ENCODE peak calls at places on chromosomes 1 and 21, in seven cellular contexts. A, C, V, L, K, P and X are unnamed samples.
A peak's percentile ranks its signal among the peaks of the same experiment; 100 is the strongest.

GRCh38 chr1:162666006-162666645 is 33.9 kb downstream of the DDR2 start:
- DNase-seq in A (peak; percentile 36), C (no peak), V (no peak), L (no peak), K (no peak), P (no peak), X (peak; percentile 60)

GRCh38 chr21:39660191-39660590 is 47.5 kb downstream of the B3GALT5 start:
- DNase-seq in A (peak; percentile 27), C (peak; percentile 68), V (peak; percentile 61), L (no peak), K (no peak), P (peak; percentile 73), X (peak; percentile 64)

GRCh38 chr1:1165485-1165884 is 8.2 kb upstream of the TTLL10 start:
- DNase-seq in A (no peak), C (peak; percentile 49), V (no peak), L (no peak), K (no peak), P (no peak), X (no peak)

GRCh38 chr1:31640964-31641363 is 3.7 kb downstream of the PEF1 start:
- DNase-seq in A (no peak), C (no peak), V (no peak), L (no peak), K (no peak), P (no peak), X (no peak)

GRCh38 chr21:34813266-34813886 is 144.6 kb downstream of the CLIC6 start:
- DNase-seq in A (peak; percentile 81), C (no peak), V (no peak), L (no peak), K (no peak), P (peak; percentile 79), X (peak; percentile 56)

GRCh38 chr1:5744342-5744741 is 247.9 kb downstream of the NPHP4 start:
- DNase-seq in A (no peak), C (no peak), V (no peak), L (no peak), K (peak; percentile 46), P (no peak), X (no peak)

GRCh38 chr1:89089962-89090361 is 25.0 kb upstream of the GBP1 start:
- DNase-seq in A (no peak), C (no peak), V (no peak), L (no peak), K (no peak), P (no peak), X (no peak)

GRCh38 chr21:42614811-42615342 is 38.5 kb upstream of the PDE9A start:
- DNase-seq in A (no peak), C (peak; percentile 58), V (peak; percentile 41), L (peak; percentile 38), K (peak; percentile 81), P (no peak), X (peak; percentile 21)

GRCh38 chr1:150484861-150485260 is 2.4 kb upstream of the TARS2 start:
- DNase-seq in A (peak; percentile 56), C (no peak), V (no peak), L (no peak), K (no peak), P (peak; percentile 32), X (peak; percentile 62)

GRCh38 chr1:207806531-207807394 is 54.9 kb downstream of the CD46 start:
- DNase-seq in A (no peak), C (no peak), V (no peak), L (no peak), K (no peak), P (peak; percentile 68), X (peak; percentile 50)

GRCh38 chr1:205543351-205544305 is 39.2 kb downstream of the CDK18 start:
- DNase-seq in A (peak; percentile 95), C (peak; percentile 63), V (peak; percentile 47), L (no peak), K (peak; percentile 87), P (peak; percentile 77), X (peak; percentile 80)

GRCh38 chr1:205579711-205580110 is 52.1 kb downstream of the ELK4 start:
- DNase-seq in A (no peak), C (no peak), V (peak; percentile 8), L (no peak), K (no peak), P (no peak), X (no peak)

GRCh38 chr21:15415541-15416261 is 314.1 kb upstream of the USP25 start:
- DNase-seq in A (peak; percentile 70), C (no peak), V (no peak), L (no peak), K (no peak), P (peak; percentile 44), X (no peak)

GRCh38 chr1:182426442-182427430 is 23.2 kb upstream of the RGSL1 start:
- DNase-seq in A (no peak), C (no peak), V (no peak), L (peak; percentile 78), K (no peak), P (no peak), X (no peak)

GRCh38 chr1:47563206-47563605 is 125.4 kb downstream of the FOXD2 start:
- DNase-seq in A (peak; percentile 8), C (no peak), V (no peak), L (no peak), K (no peak), P (no peak), X (no peak)

GRCh38 chr1:180343931-180344406 is 113.9 kb downstream of the LHX4 start:
- DNase-seq in A (peak; percentile 47), C (peak; percentile 20), V (no peak), L (no peak), K (no peak), P (peak; percentile 52), X (no peak)

GRCh38 chr1:210001751-210002150 is 63.7 kb downstream of the SYT14 start:
- DNase-seq in A (peak; percentile 37), C (no peak), V (no peak), L (no peak), K (no peak), P (no peak), X (no peak)

GRCh38 chr1:93672069-93672468 is 9.6 kb downstream of the BCAR3 start:
- DNase-seq in A (peak; percentile 96), C (peak; percentile 54), V (peak; percentile 59), L (no peak), K (no peak), P (peak; percentile 87), X (peak; percentile 80)

GRCh38 chr1:225652726-225653462 is at the start of gene ENAH:
- DNase-seq in A (peak; percentile 90), C (peak; percentile 89), V (peak; percentile 80), L (peak; percentile 15), K (peak; percentile 90), P (peak; percentile 85), X (peak; percentile 84)

GRCh38 chr1:68231627-68232303 is 558 bp downstream of the WLS start:
- DNase-seq in A (peak; percentile 85), C (peak; percentile 74), V (peak; percentile 60), L (no peak), K (peak; percentile 81), P (peak; percentile 85), X (peak; percentile 61)

GRCh38 chr1:76465030-76465429 is 390.5 kb downstream of the ST6GALNAC3 start:
- DNase-seq in A (no peak), C (no peak), V (no peak), L (no peak), K (no peak), P (no peak), X (peak; percentile 6)

GRCh38 chr1:8441466-8441865 is 123.6 kb downstream of the SLC45A1 start:
- DNase-seq in A (no peak), C (no peak), V (no peak), L (no peak), K (no peak), P (no peak), X (no peak)

GRCh38 chr1:8438449-8438848 is 120.5 kb downstream of the SLC45A1 start:
- DNase-seq in A (peak; percentile 43), C (no peak), V (no peak), L (no peak), K (no peak), P (no peak), X (no peak)

GRCh38 chr1:8437286-8437685 is 119.4 kb downstream of the SLC45A1 start:
- DNase-seq in A (no peak), C (no peak), V (no peak), L (no peak), K (no peak), P (no peak), X (no peak)

GRCh38 chr1:8435569-8436071 is 117.7 kb downstream of the SLC45A1 start:
- DNase-seq in A (no peak), C (no peak), V (no peak), L (no peak), K (no peak), P (no peak), X (no peak)

DNA sequence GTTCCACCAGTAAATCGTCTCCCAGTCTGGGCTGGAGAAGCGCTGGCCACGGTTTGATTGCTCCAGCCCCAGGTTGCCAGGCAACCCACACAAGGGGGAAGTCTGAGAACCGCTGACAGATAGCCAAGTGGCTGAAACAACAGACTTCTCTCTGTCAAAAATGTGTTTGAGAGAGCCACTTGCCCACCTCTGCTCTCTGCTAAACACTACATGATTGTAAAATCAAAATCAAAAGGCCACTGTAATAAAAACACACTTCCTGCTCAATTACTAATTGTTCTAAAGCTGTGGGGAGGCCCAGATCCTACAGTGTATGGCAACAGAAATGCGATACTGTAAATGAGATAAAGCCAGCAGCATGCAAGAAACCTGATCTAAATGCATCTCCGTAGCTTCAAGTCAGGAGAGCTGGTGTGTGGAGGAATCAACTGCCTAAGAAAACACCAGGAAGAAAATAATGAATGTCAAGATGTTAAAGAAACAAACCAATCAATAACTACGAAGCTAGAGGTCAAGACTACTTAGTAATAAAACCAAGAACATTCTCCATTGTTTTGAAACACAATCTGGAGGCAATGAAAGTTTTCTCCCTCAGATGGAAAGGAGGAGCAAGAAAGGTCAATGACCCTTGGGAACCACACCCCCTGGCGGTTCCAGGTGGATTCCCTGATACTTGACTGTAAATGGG is 121.2 kb downstream of the SLC45A1 start:
- DNase-seq in A (peak; percentile 91), C (peak; percentile 71), V (peak; percentile 75), L (no peak), K (peak; percentile 86), P (peak; percentile 91), X (peak; percentile 89)
- TF ChIP-seq CTCF in A (peak; percentile 16), C (no peak), V (no peak), L (no peak), K (no peak), P (peak; percentile 16), X (no peak)

GRCh38 chr1:244857761-244858160 is 6.6 kb downstream of the HNRNPU start:
- DNase-seq in A (no peak), C (no peak), V (no peak), L (no peak), K (no peak), P (no peak), X (no peak)
- H3K4me3 ChIP-seq in A (no peak overlapping the region), C (no peak overlapping the region), V (no peak overlapping the region), L (no peak overlapping the region), K (no peak overlapping the region), P (no peak overlapping the region), X (no peak overlapping the region)

GRCh38 chr1:112239953-112240352 is 156.1 kb upstream of the CTTNBP2NL start:
- DNase-seq in A (no peak), C (no peak), V (no peak), L (no peak), K (no peak), P (no peak), X (no peak)
- TF ChIP-seq CTCF in A (no peak), C (no peak), V (no peak), L (no peak), K (no peak), P (no peak), X (no peak)

DNA sequence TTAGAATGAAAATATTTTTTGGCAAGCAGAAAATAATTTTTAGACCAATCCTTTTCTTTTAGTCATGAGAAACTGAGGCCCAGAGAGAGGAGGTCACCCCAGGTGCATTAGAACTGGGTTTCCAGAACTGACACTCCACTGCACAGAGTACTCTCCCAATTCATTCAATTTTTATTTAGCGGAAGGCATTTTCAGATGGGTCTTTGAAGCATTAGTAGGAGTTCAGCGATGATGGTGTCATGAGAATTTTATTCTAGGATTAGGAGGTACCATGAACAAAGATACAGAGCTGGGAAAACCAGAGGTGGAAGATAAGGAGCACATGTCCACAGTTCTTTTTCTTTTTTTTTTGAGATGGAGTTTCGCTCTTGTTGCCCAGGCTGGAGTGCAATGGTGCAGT is 2.3 kb downstream of the PCSK9 start:
- DNase-seq in A (no peak), C (no peak), V (no peak), L (no peak), K (no peak), P (no peak), X (no peak)
- H3K4me3 ChIP-seq in A (no peak overlapping the region), C (no peak overlapping the region), V (no peak overlapping the region), L (no peak overlapping the region), K (no peak overlapping the region), P (no peak overlapping the region), X (no peak overlapping the region)